ENCODE peak calls at places on chromosomes 1 and 21, in eight cellular contexts. J is neural progenitor cell, R is tibial nerve, W is tibial artery, V is upper lobe of right lung, C is left ventricle myocardium inferior, S is heart left ventricle, B is fibroblast of pulmonary artery. N is an unnamed sample.

GRCh38 chr1:118783095-118783758 is 204.9 kb downstream of the TBX15 start:
- DNase-seq in V (no peak), C (no peak), R (no peak), B (no peak), J (peak; percentile 23), S (no peak), W (no peak), N (no peak)

GRCh38 chr1:221543529-221544120 is 198.3 kb downstream of the DUSP10 start:
- DNase-seq in J (peak; percentile 23), B (peak; percentile 69), S (no peak), C (no peak), R (no peak), W (no peak), V (no peak), N (peak; percentile 6)

GRCh38 chr1:231666220-231666956 is 39.8 kb downstream of the DISC1 start:
- DNase-seq in B (no peak), V (no peak), W (no peak), C (no peak), S (no peak), J (no peak), R (no peak), N (no peak)

GRCh38 chr1:29832936-29833335 is 596.6 kb downstream of the PTPRU start:
- DNase-seq in R (no peak), W (peak; percentile 39), C (no peak), V (no peak), S (no peak), B (no peak), J (no peak), N (no peak)

GRCh38 chr21:15400905-15401304 is 328.9 kb upstream of the USP25 start:
- DNase-seq in S (no peak), W (no peak), J (no peak), R (no peak), V (no peak), C (no peak), B (peak; percentile 37), N (no peak)

GRCh38 chr1:170581041-170581440 is 49.1 kb downstream of the GORAB start:
- DNase-seq in J (no peak), C (peak; percentile 18), V (no peak), S (no peak), B (no peak), R (no peak), W (no peak), N (no peak)

GRCh38 chr21:45259206-45259795 is 28.4 kb downstream of the POFUT2 start:
- DNase-seq in S (no peak), W (peak; percentile 51), J (no peak), R (no peak), C (no peak), B (no peak), V (no peak), N (no peak)

GRCh38 chr1:40868051-40868723 is 6.0 kb upstream of the CITED4 start:
- DNase-seq in J (no peak), S (no peak), C (no peak), B (peak; percentile 83), R (no peak), V (no peak), W (no peak), N (no peak)

GRCh38 chr1:232728507-232729263 is 76.5 kb upstream of the MAP10 start:
- DNase-seq in S (no peak), J (no peak), C (no peak), W (no peak), R (no peak), V (no peak), B (peak; percentile 9), N (no peak)

GRCh38 chr1:26254404-26254803 is 20.4 kb downstream of the CEP85 start:
- DNase-seq in J (no peak), C (no peak), V (no peak), W (no peak), S (no peak), B (no peak), R (no peak), N (no peak)

GRCh38 chr21:33687634-33688033 is 45.3 kb downstream of the ITSN1 start:
- DNase-seq in B (no peak), R (no peak), W (no peak), C (no peak), J (no peak), V (no peak), S (no peak), N (no peak)

GRCh38 chr1:111541721-111542120 is 38.3 kb upstream of the ADORA3 start:
- DNase-seq in S (no peak), B (peak; percentile 44), C (no peak), J (no peak), R (no peak), W (no peak), V (no peak), N (no peak)

GRCh38 chr1:46524843-46525242 is 26.6 kb downstream of the KNCN start:
- DNase-seq in S (peak; percentile 16), J (no peak), W (no peak), B (no peak), V (no peak), C (no peak), R (no peak), N (no peak)

GRCh38 chr1:78359666-78360065 is 131.1 kb upstream of the PTGFR start:
- DNase-seq in V (no peak), R (no peak), J (no peak), W (no peak), C (no peak), S (no peak), B (no peak), N (no peak)

GRCh38 chr1:227891955-227892871 is 55.5 kb downstream of the WNT9A start:
- DNase-seq in W (peak; percentile 48), S (peak; percentile 64), R (peak; percentile 5), C (no peak), B (peak; percentile 29), V (peak; percentile 55), J (peak; percentile 49), N (no peak)

GRCh38 chr1:161506336-161507223 is 1.3 kb downstream of the FCGR2A start:
- DNase-seq in V (peak; percentile 76), S (no peak), R (no peak), B (peak; percentile 65), J (no peak), W (no peak), C (peak; percentile 25), N (peak; percentile 43)

GRCh38 chr1:202122639-202123335 is at the start of gene GPR37L1:
- DNase-seq in C (no peak), B (peak; percentile 53), V (peak; percentile 87), R (peak; percentile 44), J (peak; percentile 91), S (no peak), W (peak; percentile 81), N (no peak)

GRCh38 chr1:205769641-205770365 is 5.5 kb downstream of the RAB29 start:
- DNase-seq in C (no peak), J (no peak), W (no peak), S (no peak), V (no peak), R (no peak), B (no peak), N (no peak)

GRCh38 chr1:203378529-203379271 is 27.8 kb upstream of the FMOD start:
- DNase-seq in W (no peak), J (no peak), B (peak; percentile 83), R (no peak), V (no peak), C (no peak), S (no peak), N (no peak)

GRCh38 chr1:2130871-2131289 is 63.7 kb downstream of the FAAP20 start:
- DNase-seq in V (peak; percentile 85), J (no peak), B (no peak), W (peak; percentile 64), R (no peak), S (peak; percentile 58), C (peak; percentile 9), N (no peak)

GRCh38 chr1:229258031-229258850 is 12.7 kb upstream of the RAB4A start:
- DNase-seq in R (peak; percentile 33), V (no peak), W (no peak), C (peak; percentile 26), J (peak; percentile 86), B (peak; percentile 82), S (no peak), N (peak; percentile 32)

DNA sequence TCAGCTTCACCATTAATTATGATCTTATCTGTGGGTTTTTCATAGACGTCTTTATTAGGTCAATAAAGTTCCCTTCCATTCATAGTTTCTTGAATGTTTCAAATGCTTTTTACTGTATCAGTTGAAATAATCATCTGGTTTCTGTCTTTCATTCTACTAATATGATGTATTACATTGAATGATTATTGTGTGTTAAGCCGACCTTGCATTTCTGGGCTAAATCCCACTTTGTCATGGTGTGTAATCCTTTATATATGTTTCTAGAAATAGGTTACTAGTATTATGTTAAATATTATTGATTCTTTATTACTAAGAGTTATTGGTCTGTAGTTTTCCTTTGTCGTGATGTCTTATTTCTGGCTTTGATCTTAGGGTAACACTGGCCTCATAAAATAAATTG is 134.9 kb downstream of the FASLG start:
- DNase-seq in J (no peak), V (no peak), C (no peak), W (no peak), B (no peak), S (no peak), R (no peak), N (no peak)
- TF ChIP-seq CTCF in J (no peak), V (no peak), C (no peak), W (no peak), B (no peak), S (no peak), R (no peak), N (no peak)

GRCh38 chr1:88661951-88662664 is 22.0 kb upstream of the PKN2 start:
- DNase-seq in R (no peak), W (no peak), C (no peak), J (peak; percentile 45), B (no peak), V (no peak), S (no peak), N (no peak)

GRCh38 chr1:88661188-88661587 is 22.9 kb upstream of the PKN2 start:
- DNase-seq in V (no peak), R (no peak), W (no peak), B (no peak), S (no peak), C (no peak), J (no peak), N (no peak)

GRCh38 chr1:88659552-88659951 is 24.5 kb upstream of the PKN2 start:
- DNase-seq in S (no peak), W (no peak), R (no peak), C (no peak), V (no peak), B (no peak), J (no peak), N (no peak)

GRCh38 chr1:88658419-88658818 is 25.7 kb upstream of the PKN2 start:
- DNase-seq in V (no peak), J (no peak), C (no peak), B (no peak), S (no peak), R (no peak), W (no peak), N (no peak)

GRCh38 chr1:88662723-88663122 is 21.4 kb upstream of the PKN2 start:
- DNase-seq in B (no peak), C (no peak), J (no peak), V (no peak), R (no peak), W (no peak), S (no peak), N (no peak)
- H3K4me3 ChIP-seq in B (no peak overlapping the region), C (no peak overlapping the region), J (no peak overlapping the region), V (no peak overlapping the region), R (no peak overlapping the region), W (no peak overlapping the region), S (no peak overlapping the region), N (no peak overlapping the region)

GRCh38 chr21:31756787-31757186 is 24.9 kb upstream of the SCAF4 start:
- DNase-seq in V (no peak), C (no peak), S (no peak), R (no peak), B (no peak), W (no peak), J (no peak), N (no peak)
- TF ChIP-seq CTCF in V (no peak), C (no peak), S (no peak), R (no peak), B (no peak), W (no peak), J (no peak), N (no peak)

GRCh38 chr1:197664391-197664790 is 110.9 kb downstream of the DENND1B start:
- DNase-seq in R (no peak), W (no peak), C (no peak), J (no peak), B (no peak), S (no peak), V (no peak), N (no peak)
- H3K4me3 ChIP-seq in R (no peak overlapping the region), W (no peak overlapping the region), C (no peak overlapping the region), J (no peak overlapping the region), B (no peak overlapping the region), S (no peak overlapping the region), V (no peak overlapping the region), N (no peak overlapping the region)

N was measured in HFF-Myc.